ENCODE peak calls at places on chromosomes 3 and 15, in ten cellular contexts. U is fibroblast of lung; R is CD4-positive, alpha-beta memory T cell; A is colonic mucosa; F is ovary; C is left ventricle myocardium inferior; K is psoas muscle; H is HCT116; D is IMR-90; Z is DND-41. O is an unnamed sample.

GRCh38 chr3:56369914-56370313 is 98.4 kb downstream of the ERC2 start:
- DNase-seq in H (no peak), A (no peak), D (no peak), C (no peak), R (no peak), Z (no peak), F (no peak), K (no peak), U (no peak), O (no peak)

GRCh38 chr15:85854345-85855097 is 59.8 kb upstream of the KLHL25 start:
- DNase-seq in R (peak; percentile 60), H (peak; percentile 52), Z (peak; percentile 52), F (peak; percentile 34), U (peak; percentile 48), K (no peak), C (no peak), D (peak; percentile 62), A (peak; percentile 59), O (no peak)

GRCh38 chr3:50408445-50408953 is 49.2 kb upstream of the TMEM115 start:
- DNase-seq in H (no peak), D (no peak), A (no peak), F (no peak), K (no peak), Z (no peak), R (no peak), U (no peak), C (no peak), O (no peak)

GRCh38 chr15:27869697-27870281 is 229.3 kb downstream of the OCA2 start:
- DNase-seq in K (no peak), Z (no peak), D (no peak), C (no peak), H (no peak), R (no peak), A (no peak), U (no peak), F (no peak), O (no peak)

GRCh38 chr3:46383211-46383945 is 12.6 kb downstream of the CCR5 start:
- DNase-seq in A (peak; percentile 78), R (no peak), D (no peak), K (no peak), C (no peak), Z (peak; percentile 68), F (no peak), H (no peak), U (no peak), O (no peak)

GRCh38 chr3:20930034-20930433 is 744.0 kb upstream of the SGO1 start:
- DNase-seq in Z (no peak), D (no peak), U (peak; percentile 15), H (no peak), K (no peak), A (no peak), F (no peak), C (no peak), R (no peak), O (no peak)

GRCh38 chr15:99123706-99124451 is 19.0 kb downstream of the SYNM start:
- DNase-seq in Z (no peak), A (peak; percentile 69), K (peak; percentile 91), R (no peak), H (peak; percentile 86), C (peak; percentile 87), F (peak; percentile 84), D (peak; percentile 96), U (peak; percentile 95), O (peak; percentile 83)

GRCh38 chr3:156535162-156535627 is 19.7 kb downstream of the SSR3 start:
- DNase-seq in F (peak; percentile 71), A (peak; percentile 23), Z (no peak), U (peak; percentile 100), R (no peak), C (peak; percentile 52), K (peak; percentile 63), D (peak; percentile 100), H (peak; percentile 56), O (no peak)

GRCh38 chr3:57556459-57557087 is 499 bp downstream of the PDE12 start:
- DNase-seq in D (no peak), Z (peak; percentile 40), C (peak; percentile 21), F (no peak), A (peak; percentile 33), U (peak; percentile 48), R (no peak), K (peak; percentile 29), H (no peak), O (peak; percentile 42)

GRCh38 chr3:184320099-184320445 is 5.7 kb downstream of the EIF4G1 start:
- DNase-seq in Z (peak; percentile 41), F (peak; percentile 99), K (peak; percentile 98), A (peak; percentile 96), C (peak; percentile 97), H (peak; percentile 83), R (no peak), U (peak; percentile 96), D (peak; percentile 97), O (peak; percentile 96)

GRCh38 chr3:15979490-15979889 is 181.7 kb upstream of the ANKRD28 start:
- DNase-seq in H (no peak), C (no peak), A (no peak), K (no peak), F (no peak), D (no peak), R (no peak), Z (no peak), U (peak; percentile 39), O (no peak)

GRCh38 chr15:62059818-62060115 is 480 bp downstream of the VPS13C start:
- DNase-seq in D (peak; percentile 51), A (peak; percentile 74), C (peak; percentile 49), F (peak; percentile 41), H (no peak), Z (peak; percentile 65), U (peak; percentile 45), R (peak; percentile 72), K (peak; percentile 50), O (peak; percentile 58)

GRCh38 chr3:151926956-151927355 is 53.5 kb downstream of the SUCNR1 start:
- DNase-seq in R (no peak), U (peak; percentile 88), K (no peak), Z (no peak), H (no peak), F (no peak), A (no peak), D (peak; percentile 76), C (no peak), O (no peak)

GRCh38 chr3:98565843-98566242 is 27.6 kb downstream of the CPOX start:
- DNase-seq in U (no peak), H (no peak), D (no peak), Z (peak; percentile 61), R (no peak), C (no peak), A (no peak), K (no peak), F (no peak), O (no peak)

GRCh38 chr3:128486692-128487537 is 6.1 kb downstream of the GATA2 start:
- DNase-seq in C (no peak), H (no peak), U (peak; percentile 59), R (no peak), A (no peak), D (peak; percentile 41), K (no peak), Z (no peak), F (no peak), O (peak; percentile 79)

GRCh38 chr3:38369186-38369585 is 22.6 kb downstream of the XYLB start:
- DNase-seq in R (no peak), H (no peak), A (no peak), F (no peak), K (no peak), C (no peak), U (no peak), Z (no peak), D (no peak), O (no peak)

GRCh38 chr3:97917813-97918536 is 54.3 kb downstream of the RIOX2 start:
- DNase-seq in D (peak; percentile 69), C (no peak), K (no peak), A (no peak), U (peak; percentile 47), R (no peak), H (no peak), F (no peak), Z (no peak), O (no peak)

GRCh38 chr3:42498791-42499477 is 3.5 kb upstream of the VIPR1 start:
- DNase-seq in U (no peak), C (no peak), R (no peak), H (no peak), D (no peak), Z (no peak), K (no peak), F (no peak), A (peak; percentile 15), O (peak; percentile 14)

DNA sequence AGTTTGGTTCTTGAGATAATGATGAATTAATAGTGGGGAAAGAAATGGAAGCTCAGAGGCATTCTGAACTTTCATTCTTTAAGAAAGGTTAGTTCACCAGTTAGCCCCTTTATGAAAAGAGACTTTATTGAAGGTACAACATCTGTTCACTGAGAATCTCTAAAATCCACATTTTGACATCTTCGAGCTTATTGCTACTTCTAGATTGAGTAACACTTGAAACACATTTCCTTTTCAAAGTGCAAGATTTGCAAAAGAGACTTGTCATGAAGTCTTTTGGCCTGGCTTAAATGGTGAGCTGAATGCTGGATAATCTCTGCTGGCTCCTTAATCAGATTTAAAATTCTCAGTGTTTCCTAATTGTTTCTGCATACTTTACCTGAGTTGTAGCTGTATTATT is 42.3 kb downstream of the RAB8B start:
- DNase-seq in A (no peak), F (no peak), Z (no peak), R (no peak), H (no peak), U (no peak), D (no peak), K (no peak), C (no peak), O (no peak)
- H3K27ac ChIP-seq in A (no peak overlapping the region), F (no peak overlapping the region), Z (peak overlapping the region; percentile 57), R (peak overlapping the region; percentile 47), H (no peak overlapping the region), U (no peak overlapping the region), D (no peak overlapping the region), K (no peak overlapping the region), C (no peak overlapping the region), O (peak overlapping the region; percentile 80)

DNA sequence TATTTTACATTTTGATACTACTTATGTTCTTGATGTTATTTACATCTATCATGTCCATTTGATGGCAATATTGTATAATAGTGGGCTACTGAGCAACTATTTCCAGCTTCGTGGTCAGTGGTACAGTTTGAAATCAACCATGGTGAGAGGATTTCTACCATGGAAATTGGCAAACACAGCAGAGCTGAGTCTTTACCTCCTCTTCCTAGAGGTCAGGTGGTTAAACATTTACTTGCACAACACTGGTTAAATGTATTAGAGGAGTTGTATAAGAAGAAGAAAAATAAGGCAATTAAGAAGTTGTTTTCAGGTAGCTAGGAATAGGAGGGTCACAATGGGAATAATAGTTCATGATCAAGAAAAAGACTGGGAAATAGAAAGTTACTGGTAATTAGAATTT is 7.2 kb upstream of the PPM1L start:
- DNase-seq in K (no peak), R (no peak), C (no peak), U (no peak), D (no peak), H (no peak), A (no peak), Z (no peak), F (no peak), O (no peak)
- H3K27me3 ChIP-seq in K (no peaks in the 10 kb centered on the region), R (no peaks in the 10 kb centered on the region), C (no peaks in the 10 kb centered on the region), U (no peaks in the 10 kb centered on the region), D (no peaks in the 10 kb centered on the region), H (no peaks in the 10 kb centered on the region), A (no peaks in the 10 kb centered on the region), Z (no peaks in the 10 kb centered on the region), F (no peaks in the 10 kb centered on the region), O (no peaks in the 10 kb centered on the region)

GRCh38 chr15:70698412-70698811 is 64.9 kb downstream of the UACA start:
- DNase-seq in R (no peak), H (no peak), F (no peak), C (no peak), D (no peak), Z (no peak), U (no peak), K (no peak), A (no peak), O (no peak)
- H3K4me1 ChIP-seq in R (no peaks in the 10 kb centered on the region), H (peaks cover 42% of the 10 kb centered on the region), F (peaks cover 6% of the 10 kb centered on the region), C (peaks cover 90% of the 10 kb centered on the region), D (peaks cover 13% of the 10 kb centered on the region), Z (no peaks in the 10 kb centered on the region), U (peaks cover 15% of the 10 kb centered on the region), K (peaks cover 59% of the 10 kb centered on the region), A (no peaks in the 10 kb centered on the region), O (peaks cover 8% of the 10 kb centered on the region)

GRCh38 chr3:149421764-149422163 is 44.3 kb upstream of the TM4SF1 start:
- DNase-seq in A (no peak), C (no peak), U (no peak), D (no peak), F (no peak), K (no peak), Z (no peak), R (no peak), H (no peak), O (no peak)
- H3K27ac ChIP-seq in A (no peak overlapping the region), C (no peak overlapping the region), U (no peak overlapping the region), D (no peak overlapping the region), F (no peak overlapping the region), K (no peak overlapping the region), Z (no peak overlapping the region), R (no peak overlapping the region), H (no peak overlapping the region), O (no peak overlapping the region)